ENCODE peak calls at places on chromosomes 12 and 14, in four cellular contexts. L is PC-3, J is uterus, D is transverse colon. W is an unnamed sample.

GRCh38 chr12:12439636-12440035 is 82.8 kb downstream of the BORCS5 start:
- DNase-seq in J (no peak), L (peak), D (no peak), W (peak)

GRCh38 chr12:3753549-3754284 is 808 bp upstream of the CRACR2A start:
- DNase-seq in J (peak), D (no peak), L (no peak), W (peak)

GRCh38 chr12:57732726-57733593 is 5.6 kb downstream of the AGAP2 start:
- DNase-seq in D (no peak), L (no peak), J (no peak), W (no peak)

GRCh38 chr14:50117456-50117855 is 1.1 kb upstream of the VCPKMT start:
- DNase-seq in D (no peak), J (no peak), L (no peak), W (no peak)

GRCh38 chr14:96805906-96806305 is 8.7 kb downstream of the VRK1 start:
- DNase-seq in D (peak), L (peak), J (no peak), W (no peak)

GRCh38 chr12:95718001-95718400 is 72.6 kb downstream of the NTN4 start:
- DNase-seq in J (no peak), L (peak), D (no peak), W (no peak)

GRCh38 chr14:83779266-83779665 is 1750.7 kb upstream of the FLRT2 start:
- DNase-seq in D (no peak), L (peak), J (no peak), W (peak)

GRCh38 chr12:109762673-109763191 is 49.1 kb downstream of the FAM222A start:
- DNase-seq in L (no peak), J (no peak), D (no peak), W (no peak)

GRCh38 chr14:67722293-67722692 is 20.6 kb downstream of the RDH12 start:
- DNase-seq in J (peak), D (peak), L (no peak), W (peak)

GRCh38 chr12:57166971-57167371 is 19.6 kb upstream of the LRP1-AS start:
- DNase-seq in J (no peak), L (peak), D (no peak), W (no peak)

GRCh38 chr12:15603461-15604085 is 185.6 kb downstream of the EPS8 start:
- DNase-seq in D (no peak), L (no peak), J (no peak), W (peak)

GRCh38 chr14:102759416-102759815 is 17.8 kb upstream of the TRAF3 start:
- DNase-seq in L (peak), D (no peak), J (no peak), W (no peak)

GRCh38 chr14:65296402-65296801 is 116.1 kb upstream of the FUT8 start:
- DNase-seq in L (no peak), D (no peak), J (no peak), W (no peak)

GRCh38 chr12:5395443-5396401 is 36.2 kb upstream of the NTF3 start:
- DNase-seq in D (no peak), L (no peak), J (peak), W (no peak)

GRCh38 chr12:127393896-127394295 is 873.1 kb upstream of the TMEM132C start:
- DNase-seq in J (no peak), D (no peak), L (peak), W (no peak)

GRCh38 chr12:123270380-123271181 is 1.1 kb downstream of the CDK2AP1 start:
- DNase-seq in D (peak), J (peak), L (no peak), W (peak)

GRCh38 chr12:123757555-123757954 is 4.5 kb upstream of the DNAH10 start:
- DNase-seq in L (no peak), J (peak), D (no peak), W (peak)

GRCh38 chr12:57719777-57720605 is 18.6 kb downstream of the AGAP2 start:
- DNase-seq in J (no peak), L (no peak), D (no peak), W (no peak)

GRCh38 chr14:21579976-21580375 is at the start of gene OR10G3:
- DNase-seq in D (no peak), L (no peak), J (no peak), W (no peak)

GRCh38 chr12:72017054-72017651 is 78.5 kb downstream of the TPH2 start:
- DNase-seq in D (peak), L (peak), J (peak), W (peak)

GRCh38 chr12:10101042-10101579 is 2.3 kb upstream of the CLEC1A start:
- DNase-seq in J (no peak), D (no peak), L (no peak), W (peak)

GRCh38 chr12:42756841-42757661 is 167.5 kb upstream of the PRICKLE1 start:
- DNase-seq in J (peak), L (peak), D (no peak), W (peak)

GRCh38 chr12:54478270-54478669 is 4.9 kb upstream of the GTSF1 start:
- DNase-seq in J (no peak), D (no peak), L (no peak), W (no peak)

GRCh38 chr12:54471793-54472192 is 1.6 kb downstream of the GTSF1 start:
- DNase-seq in J (no peak), L (no peak), D (no peak), W (no peak)

GRCh38 chr12:54475542-54475941 is 2.1 kb upstream of the GTSF1 start:
- DNase-seq in L (peak), J (no peak), D (no peak), W (peak)

GRCh38 chr12:54477259-54477658 is 3.9 kb upstream of the GTSF1 start:
- DNase-seq in D (no peak), J (no peak), L (no peak), W (no peak)

DNA sequence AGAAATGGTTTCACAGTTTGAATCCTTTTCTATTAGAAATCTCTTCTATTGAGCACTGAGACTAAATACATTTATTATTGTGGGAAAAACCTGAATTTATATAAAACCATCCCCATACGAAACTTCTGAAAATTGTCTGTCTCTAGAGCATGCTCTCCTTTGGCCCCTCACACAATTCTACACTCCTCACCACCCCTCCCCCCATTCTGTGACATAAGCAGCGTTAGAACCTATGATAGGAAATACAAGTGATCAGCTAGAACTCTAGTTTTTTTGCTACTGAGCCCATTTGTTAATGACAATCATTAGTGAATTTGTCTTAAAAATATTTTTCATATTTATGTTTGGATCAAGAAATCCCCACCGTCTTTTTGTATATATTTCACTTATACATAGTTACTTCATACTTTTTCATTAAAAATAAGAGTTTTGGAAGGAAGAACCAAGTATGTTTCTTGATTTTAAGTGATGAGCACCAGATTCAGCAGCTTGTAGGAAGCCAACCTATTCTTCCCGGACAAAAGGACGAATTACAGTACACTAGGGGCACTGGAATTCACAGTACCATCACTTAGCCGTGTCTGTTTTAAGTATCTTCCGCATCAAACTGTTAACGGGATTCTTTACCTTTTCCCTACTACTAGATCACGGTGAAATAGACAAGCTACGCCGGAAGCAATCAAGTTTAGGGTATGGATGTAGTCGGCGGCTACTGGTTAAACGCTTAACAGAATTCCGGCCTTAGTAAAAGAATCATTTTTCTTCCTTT is 724 bp downstream of the GTSF1 start:
- DNase-seq in J (no peak), L (no peak), D (no peak), W (no peak)
- H3K4me3 ChIP-seq in J (no peak), L (no peak), D (no peak), W (peak)

GRCh38 chr12:102435827-102436436 is 44.4 kb downstream of the IGF1 start:
- DNase-seq in L (no peak), J (no peak), D (no peak), W (no peak)
- TF ChIP-seq CTCF in L (no peak), J (no peak), D (no peak), W (no peak)

GRCh38 chr14:68813318-68813838 is 20.5 kb upstream of the ZFP36L1 start:
- DNase-seq in J (no peak), D (no peak), L (no peak), W (no peak)

GRCh38 chr14:68815288-68816182 is 22.7 kb upstream of the ZFP36L1 start:
- DNase-seq in D (no peak), J (no peak), L (no peak), W (no peak)

GRCh38 chr14:68816183-68816942 is 23.5 kb upstream of the ZFP36L1 start:
- DNase-seq in J (peak), L (peak), D (peak), W (peak)

GRCh38 chr14:68816943-68817430 is 24.1 kb upstream of the ZFP36L1 start:
- DNase-seq in D (no peak), L (no peak), J (no peak), W (no peak)

DNA sequence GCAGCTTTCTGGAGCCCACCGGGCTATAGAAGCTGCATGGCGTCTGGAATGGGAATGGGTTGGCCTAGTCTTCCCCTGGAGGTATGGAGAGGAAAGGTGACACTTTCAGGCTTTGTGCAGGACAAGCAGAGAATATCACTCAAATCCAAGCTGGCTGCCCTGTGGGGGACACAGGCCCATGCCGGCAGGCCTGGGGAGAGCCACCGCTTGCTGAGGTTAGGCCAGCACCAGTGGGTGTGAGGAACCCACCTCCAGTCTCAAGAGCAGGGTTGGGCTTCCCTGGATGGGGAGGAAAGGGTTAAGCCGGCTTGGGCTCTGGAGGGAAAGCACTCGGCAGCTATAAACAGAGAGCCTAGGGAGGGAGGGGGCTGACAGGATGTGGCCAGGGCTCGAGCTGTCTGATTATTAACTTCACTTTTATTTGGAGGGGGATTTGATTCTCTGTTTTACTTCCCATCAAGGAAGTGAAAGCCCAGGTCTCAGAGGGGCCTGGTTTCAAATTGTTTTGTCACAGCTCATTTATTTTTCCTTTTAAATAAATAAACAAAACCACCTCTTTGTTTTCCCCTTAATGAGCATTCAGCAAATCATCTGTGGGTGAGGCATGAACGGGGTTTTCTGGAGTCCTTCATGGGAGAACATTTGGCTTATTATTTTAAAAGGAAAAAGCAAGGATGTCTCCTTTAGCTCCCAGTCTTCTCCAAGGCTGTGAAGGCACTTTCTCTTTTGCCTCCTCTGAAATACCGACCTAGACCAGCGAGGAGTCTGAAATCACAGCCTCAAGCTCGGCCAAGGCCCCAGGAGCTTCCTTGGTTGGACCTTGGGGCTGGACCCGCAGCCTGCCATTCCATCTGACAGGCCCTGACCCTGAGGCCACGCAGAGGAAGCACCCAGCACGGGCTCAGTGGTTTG is 21.8 kb upstream of the ZFP36L1 start:
- DNase-seq in L (peak), D (peak), J (no peak), W (peak)
- H3K4me3 ChIP-seq in L (no peak), D (no peak), J (no peak), W (peak)

GRCh38 chr14:106460916-106461315 is 934.5 kb downstream of the TMEM121 start:
- DNase-seq in J (no peak), L (no peak), D (no peak), W (no peak)

GRCh38 chr14:106455026-106455425 is 928.6 kb downstream of the TMEM121 start:
- DNase-seq in L (no peak), J (no peak), D (no peak), W (no peak)

GRCh38 chr14:106459971-106460730 is 933.8 kb downstream of the TMEM121 start:
- DNase-seq in D (peak), J (no peak), L (no peak), W (no peak)
- TF ChIP-seq CTCF in D (no peak), J (peak), L (no peak), W (no peak)

GRCh38 chr12:124821252-124822200 is 42.1 kb downstream of the SCARB1 start:
- DNase-seq in J (no peak), D (no peak), L (no peak), W (no peak)

GRCh38 chr12:124824195-124824594 is 39.5 kb downstream of the SCARB1 start:
- DNase-seq in D (no peak), J (no peak), L (no peak), W (no peak)

GRCh38 chr12:124822218-124822617 is 41.4 kb downstream of the SCARB1 start:
- DNase-seq in J (no peak), D (no peak), L (no peak), W (no peak)

GRCh38 chr12:124820199-124820598 is 43.5 kb downstream of the SCARB1 start:
- DNase-seq in D (no peak), L (no peak), J (no peak), W (no peak)

DNA sequence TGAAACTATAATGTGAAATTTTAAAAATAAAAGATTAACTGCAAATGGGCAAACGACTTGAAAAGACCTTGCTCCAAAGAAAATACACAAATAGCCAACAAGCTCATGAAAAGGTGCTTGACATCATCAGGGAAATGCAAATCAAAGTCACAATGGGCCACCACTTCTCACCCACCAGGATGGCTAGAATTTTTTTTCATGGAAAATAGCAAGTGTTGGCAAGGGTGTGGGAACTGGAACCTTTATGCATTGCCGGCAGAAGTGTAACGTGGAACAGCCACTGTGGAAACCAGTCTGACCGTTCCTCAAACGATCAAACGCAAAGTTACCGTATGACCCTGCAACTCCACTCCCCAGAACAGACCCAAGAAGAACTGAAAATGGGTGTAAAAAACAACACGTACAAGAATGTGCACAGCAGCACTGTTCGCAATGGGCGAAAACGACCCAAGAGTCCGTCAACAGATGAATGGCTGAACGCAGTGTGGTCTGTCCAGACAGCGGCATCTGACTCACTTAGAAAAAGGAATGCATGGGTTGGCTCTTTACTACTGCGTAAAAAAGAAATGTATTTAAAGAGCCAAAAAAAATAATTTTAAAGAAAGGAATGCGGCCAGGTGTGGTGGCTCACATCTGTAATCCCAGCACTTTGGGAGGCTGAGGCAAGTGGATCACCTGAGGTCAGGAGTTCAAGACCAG is 40.2 kb downstream of the SCARB1 start:
- DNase-seq in L (no peak), D (no peak), J (no peak), W (no peak)
- H3K4me3 ChIP-seq in L (no peak), D (no peak), J (no peak), W (no peak)

GRCh38 chr12:107914460-107914977 is 140.0 kb downstream of the ASCL4 start:
- DNase-seq in J (no peak), L (no peak), D (no peak), W (no peak)

GRCh38 chr12:107917912-107918800 is 143.7 kb downstream of the ASCL4 start:
- DNase-seq in L (peak), D (no peak), J (no peak), W (peak)

GRCh38 chr12:107906719-107907118 is 132.2 kb downstream of the ASCL4 start:
- DNase-seq in D (no peak), J (no peak), L (no peak), W (no peak)

GRCh38 chr12:107912421-107913004 is 138.0 kb downstream of the ASCL4 start:
- DNase-seq in D (peak), L (peak), J (no peak), W (peak)
- TF ChIP-seq CTCF in D (peak), L (peak), J (peak), W (peak)

W was measured in fibroblast of villous mesenchyme.